ENCODE peak calls at places on chromosomes 2 and 18, in seven cellular contexts. Y is fibroblast of villous mesenchyme, E is kidney, X is breast epithelium, N is mucosa of descending colon, Q is cardiac fibroblast, T is endodermal cell. G is an unnamed sample.

GRCh38 chr2:130864830-130865229 is 28.1 kb downstream of the ARHGEF4 start:
- DNase-seq in Y (peak), N (peak), X (no peak), E (no peak), T (peak), Q (peak), G (peak)

GRCh38 chr2:48482774-48483173 is 47.2 kb upstream of the STON1 start:
- DNase-seq in N (no peak), Y (no peak), E (no peak), X (no peak), Q (peak), T (no peak), G (peak)

GRCh38 chr2:39216495-39217191 is 27.1 kb downstream of the CDKL4 start:
- DNase-seq in N (peak), T (no peak), E (no peak), Y (no peak), X (no peak), Q (no peak), G (no peak)

GRCh38 chr2:239711911-239712570 is 311.2 kb upstream of the HDAC4 start:
- DNase-seq in X (peak), N (no peak), T (peak), Q (no peak), Y (no peak), E (peak), G (no peak)

GRCh38 chr2:217099561-217099960 is 239.7 kb upstream of the TNP1 start:
- DNase-seq in T (no peak), N (no peak), E (no peak), Q (peak), X (no peak), Y (peak), G (peak)

GRCh38 chr2:191051825-191052778 is 38.1 kb upstream of the STAT1 start:
- DNase-seq in N (peak), T (no peak), Y (peak), E (no peak), X (no peak), Q (peak), G (peak)

GRCh38 chr18:79637921-79638855 is 41.4 kb upstream of the CTDP1 start:
- DNase-seq in X (no peak), Y (no peak), N (no peak), Q (no peak), T (peak), E (no peak), G (no peak)

GRCh38 chr2:47512581-47513083 is 109.7 kb downstream of the MSH2 start:
- DNase-seq in Q (peak), X (no peak), T (peak), N (no peak), E (no peak), Y (peak), G (peak)

GRCh38 chr2:195573314-195573713 is 83.7 kb upstream of the SLC39A10 start:
- DNase-seq in Q (no peak), T (no peak), X (no peak), Y (no peak), N (no peak), E (no peak), G (no peak)

GRCh38 chr18:48851563-48851962 is 99.2 kb downstream of the SMAD7 start:
- DNase-seq in Y (no peak), E (peak), T (peak), Q (no peak), X (no peak), N (no peak), G (peak)

GRCh38 chr2:106885326-106885725 is 641 bp downstream of the ST6GAL2 start:
- DNase-seq in Q (peak), N (no peak), Y (peak), E (no peak), T (peak), X (no peak), G (no peak)

GRCh38 chr2:217360781-217361485 is 501.1 kb upstream of the TNP1 start:
- DNase-seq in Y (peak), T (no peak), X (no peak), E (no peak), N (no peak), Q (peak), G (peak)

GRCh38 chr18:48200631-48201336 is 208.4 kb downstream of the ZBTB7C start:
- DNase-seq in N (no peak), Y (no peak), X (no peak), E (no peak), T (no peak), Q (no peak), G (no peak)

GRCh38 chr2:86781363-86781762 is 9.3 kb downstream of the CD8A start:
- DNase-seq in E (no peak), Q (no peak), T (no peak), X (no peak), N (no peak), Y (no peak), G (no peak)

DNA sequence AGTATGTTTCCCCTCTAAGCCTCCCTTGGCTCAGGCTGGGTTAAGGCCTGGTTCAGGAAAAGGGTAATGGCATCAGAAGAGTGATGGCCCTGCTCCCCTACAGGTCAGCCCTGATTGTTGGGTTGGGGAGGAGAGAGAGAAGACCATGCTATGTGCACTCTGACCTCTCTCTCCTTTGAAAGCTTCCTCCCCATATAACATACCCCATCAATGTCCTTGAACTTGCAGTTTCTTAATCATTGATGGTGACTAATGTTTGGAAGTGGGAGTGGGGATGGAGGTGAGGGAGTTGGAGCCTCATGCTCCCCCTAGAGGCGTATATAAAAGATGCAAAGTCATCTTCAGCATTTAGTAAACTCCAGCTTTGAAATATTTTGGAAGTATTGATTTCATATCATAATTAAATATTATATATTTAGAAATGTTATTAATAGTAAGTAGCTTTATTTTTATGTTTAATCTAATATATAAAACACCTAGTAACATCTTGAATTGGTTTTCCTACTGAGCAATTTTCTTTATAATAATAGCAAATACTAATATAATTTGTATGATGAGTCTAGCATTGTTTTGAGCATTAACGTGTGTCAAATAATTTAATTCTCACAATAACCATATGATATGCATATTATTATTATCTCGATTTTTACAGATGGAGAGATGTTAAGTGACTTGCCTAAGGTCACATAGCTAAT is 8.8 kb downstream of the PLCL1 start:
- DNase-seq in N (no peak), Q (peak), T (peak), X (no peak), Y (peak), E (no peak), G (peak)
- TF ChIP-seq CTCF in N (peak), Q (peak), T (peak), X (no peak), Y (peak), E (peak), G (peak)

GRCh38 chr2:237092920-237093781 is 7.5 kb downstream of the COPS8 start:
- DNase-seq in Y (peak), E (no peak), X (no peak), N (peak), T (no peak), Q (peak), G (peak)
- H3K4me3 ChIP-seq in Y (no peak), E (no peak), X (no peak), N (no peak), T (no peak), Q (no peak), G (no peak)

GRCh38 chr18:77049938-77050337 is 82.6 kb downstream of the MBP start:
- DNase-seq in E (no peak), N (no peak), Y (peak), T (no peak), X (no peak), Q (peak), G (no peak)

GRCh38 chr18:77046994-77047393 is 85.6 kb downstream of the MBP start:
- DNase-seq in Y (no peak), N (no peak), Q (no peak), E (no peak), T (no peak), X (no peak), G (no peak)

GRCh38 chr18:77045682-77046081 is 86.9 kb downstream of the MBP start:
- DNase-seq in Y (no peak), E (no peak), X (no peak), Q (no peak), N (no peak), T (no peak), G (no peak)

GRCh38 chr18:77046409-77046808 is 86.2 kb downstream of the MBP start:
- DNase-seq in Y (no peak), T (no peak), E (no peak), X (no peak), N (no peak), Q (no peak), G (no peak)

DNA sequence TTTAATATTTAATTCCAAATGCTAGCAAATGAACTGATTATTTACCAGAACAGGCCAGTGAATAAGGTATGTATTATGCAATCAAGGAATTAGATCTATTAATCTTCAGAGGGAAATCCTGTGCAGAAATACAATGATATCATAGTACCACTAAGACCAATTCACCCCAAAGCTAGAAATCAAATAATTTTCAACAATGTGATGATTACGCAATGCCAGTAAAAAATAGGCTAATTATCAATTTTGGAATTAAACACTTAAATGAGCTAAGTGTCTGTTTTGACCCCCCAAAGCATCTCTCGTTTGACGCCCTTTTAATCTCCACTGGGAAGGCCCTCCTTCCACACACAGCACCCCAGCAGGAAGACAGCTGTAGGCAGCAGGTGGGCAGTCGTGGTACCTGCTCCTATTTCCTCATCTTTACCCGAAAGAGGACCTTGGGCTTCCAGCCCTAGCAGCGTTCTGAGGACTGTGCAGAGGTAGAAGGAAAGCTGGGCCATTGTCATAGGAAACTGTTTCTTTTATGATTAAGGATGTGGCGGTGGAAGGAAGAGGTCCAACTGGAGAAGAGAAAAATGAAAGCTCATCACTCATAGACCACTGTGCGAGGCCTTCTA is 84.7 kb downstream of the MBP start:
- DNase-seq in X (no peak), Y (no peak), E (no peak), T (no peak), N (no peak), Q (no peak), G (no peak)
- TF ChIP-seq CTCF in X (no peak), Y (no peak), E (no peak), T (no peak), N (no peak), Q (no peak), G (no peak)

DNA sequence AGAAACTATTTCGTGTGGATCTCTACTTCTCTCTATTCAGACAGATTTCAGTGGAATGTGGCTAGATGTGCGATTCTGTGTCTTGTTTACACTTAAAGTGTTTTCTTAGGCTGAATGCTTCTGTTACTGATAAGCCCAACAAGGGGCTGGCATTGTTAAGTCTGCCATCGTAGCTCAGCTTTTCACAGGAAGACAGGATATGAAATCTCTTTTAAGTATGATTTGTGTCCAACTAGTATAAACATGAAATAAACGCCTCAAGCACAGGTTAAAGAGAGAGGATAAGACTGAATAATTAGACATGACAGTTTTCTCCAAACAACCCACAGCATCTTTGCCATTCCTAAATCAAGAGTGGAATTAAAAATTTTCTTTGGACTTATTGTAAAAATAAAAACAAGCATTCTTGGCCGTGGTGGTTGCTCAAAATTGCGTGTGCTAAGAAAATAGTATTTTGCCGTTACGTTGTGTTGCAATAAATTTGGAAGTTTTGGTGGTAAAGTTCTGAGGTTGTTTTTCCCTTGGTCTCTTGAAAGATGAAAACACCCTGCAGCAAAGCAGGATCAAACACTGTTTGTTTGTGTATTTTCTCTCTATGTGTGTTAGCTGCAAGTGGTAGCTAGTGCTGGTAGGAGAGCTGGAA is 1.0 kb downstream of the VIT start:
- DNase-seq in X (no peak), Y (peak), T (no peak), N (no peak), Q (no peak), E (no peak), G (no peak)
- H3K4me3 ChIP-seq in X (peak), Y (peak), T (peak), N (no peak), Q (no peak), E (no peak), G (no peak)

GRCh38 chr2:110842048-110842447 is 109.7 kb downstream of the ACOXL start:
- DNase-seq in Q (no peak), X (no peak), Y (no peak), N (no peak), E (no peak), T (no peak), G (no peak)
- TF ChIP-seq CTCF in Q (no peak), X (no peak), Y (no peak), N (no peak), E (no peak), T (peak), G (no peak)

DNA sequence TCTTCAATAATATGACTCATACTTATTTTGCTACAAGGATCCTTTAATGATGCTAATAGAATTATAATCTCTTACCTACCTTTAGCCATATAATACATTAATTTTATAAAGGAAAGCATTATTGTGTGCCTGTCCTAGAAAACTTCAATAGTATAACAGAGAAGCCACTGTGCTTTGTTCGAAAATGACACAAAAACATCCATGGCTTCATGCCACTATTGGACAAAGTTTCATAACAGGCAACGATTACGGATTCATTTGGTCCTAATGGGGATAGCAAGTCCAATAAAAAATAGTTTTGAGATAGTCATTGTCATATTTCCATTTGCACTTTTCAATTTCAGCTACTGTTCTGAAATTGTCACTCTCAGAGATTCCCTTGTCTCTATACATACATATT is 52.5 kb upstream of the CCDC150 start:
- DNase-seq in E (no peak), T (no peak), N (no peak), Q (no peak), X (no peak), Y (no peak), G (no peak)
- H3K4me3 ChIP-seq in E (no peak), T (no peak), N (no peak), Q (no peak), X (no peak), Y (no peak), G (no peak)

G was measured in fibroblast of pulmonary artery.